ENCODE peak calls at places on chromosomes 5 and 9, in four cellular contexts. E is stomach, K is H1, D is transverse colon. C is an unnamed sample.

GRCh38 chr5:150410524-150411244 is 2.0 kb downstream of the CD74 start:
- DNase-seq in D (peak; percentile 81), K (no peak), E (peak; percentile 79), C (no peak)

GRCh38 chr9:134822541-134822940 is 58.1 kb upstream of the FCN2 start:
- DNase-seq in K (no peak), D (no peak), E (no peak), C (no peak)

GRCh38 chr5:141934099-141934844 is 10.6 kb downstream of the DELE1 start:
- DNase-seq in D (peak; percentile 34), K (no peak), E (peak; percentile 61), C (no peak)

GRCh38 chr9:105405514-105406131 is 42.2 kb upstream of the FSD1L start:
- DNase-seq in E (no peak), D (no peak), K (no peak), C (no peak)

GRCh38 chr5:151123897-151124751 is 33.5 kb downstream of the ANXA6 start:
- DNase-seq in E (peak; percentile 85), D (peak; percentile 70), K (no peak), C (peak; percentile 27)

GRCh38 chr5:83608122-83608521 is 112.5 kb downstream of the HAPLN1 start:
- DNase-seq in D (peak; percentile 7), K (peak; percentile 31), E (peak; percentile 28), C (no peak)

GRCh38 chr9:128714586-128715435 is 9.1 kb downstream of the ZDHHC12 start:
- DNase-seq in D (no peak), K (no peak), E (no peak), C (no peak)

GRCh38 chr9:19303216-19303615 is 72.7 kb downstream of the DENND4C start:
- DNase-seq in D (no peak), K (no peak), E (no peak), C (no peak)

GRCh38 chr5:89729623-89730390 is 679.7 kb downstream of the CETN3 start:
- DNase-seq in E (no peak), D (no peak), K (no peak), C (no peak)

GRCh38 chr5:36982146-36982545 is 105.6 kb downstream of the NIPBL start:
- DNase-seq in E (no peak), D (no peak), K (no peak), C (no peak)

GRCh38 chr9:106678273-106678672 is 184.7 kb upstream of the ZNF462 start:
- DNase-seq in K (no peak), E (no peak), D (no peak), C (no peak)

GRCh38 chr5:44001675-44002380 is 387.4 kb downstream of the FGF10 start:
- DNase-seq in K (no peak), D (no peak), E (no peak), C (no peak)

GRCh38 chr9:128587453-128587852 is 35.1 kb downstream of the SPTAN1 start:
- DNase-seq in K (no peak), D (no peak), E (no peak), C (no peak)

GRCh38 chr9:33524431-33524947 is 438 bp downstream of the ANKRD18B start:
- DNase-seq in D (no peak), K (no peak), E (no peak), C (no peak)

GRCh38 chr5:378976-379742 is 57.6 kb downstream of the AHRR start:
- DNase-seq in E (no peak), D (no peak), K (no peak), C (no peak)

GRCh38 chr5:139914218-139914807 is 118.7 kb downstream of the PSD2 start:
- DNase-seq in D (no peak), E (no peak), K (no peak), C (no peak)

GRCh38 chr5:175718401-175719108 is 60.7 kb downstream of the HRH2 start:
- DNase-seq in D (peak; percentile 59), E (peak; percentile 91), K (no peak), C (no peak)

GRCh38 chr9:115941561-115942315 is 211.9 kb upstream of the PAPPA start:
- DNase-seq in D (no peak), E (no peak), K (no peak), C (no peak)

GRCh38 chr5:144237851-144238250 is 67.2 kb downstream of the KCTD16 start:
- DNase-seq in D (no peak), K (no peak), E (no peak), C (no peak)

GRCh38 chr9:128191406-128192046 is at the start of gene CIZ1:
- DNase-seq in E (peak; percentile 84), D (peak; percentile 85), K (no peak), C (no peak)

GRCh38 chr5:90932052-90932699 is 373.6 kb downstream of the ADGRV1 start:
- DNase-seq in D (peak; percentile 47), E (peak; percentile 29), K (no peak), C (no peak)

GRCh38 chr9:70298245-70298771 is 39.5 kb downstream of the SMC5 start:
- DNase-seq in E (no peak), K (no peak), D (no peak), C (no peak)

GRCh38 chr5:17132444-17133083 is 84.9 kb upstream of the BASP1 start:
- DNase-seq in D (no peak), K (no peak), E (no peak), C (no peak)

GRCh38 chr9:115364991-115365390 is 247.0 kb upstream of the TNC start:
- DNase-seq in K (no peak), E (no peak), D (no peak), C (no peak)

GRCh38 chr9:14189578-14189977 is 124.4 kb downstream of the NFIB start:
- DNase-seq in D (no peak), K (no peak), E (no peak), C (no peak)

GRCh38 chr9:14197459-14197858 is 116.5 kb downstream of the NFIB start:
- DNase-seq in D (no peak), E (no peak), K (no peak), C (no peak)

GRCh38 chr9:14190240-14190639 is 123.7 kb downstream of the NFIB start:
- DNase-seq in D (no peak), E (no peak), K (no peak), C (no peak)

GRCh38 chr9:14191512-14191911 is 122.4 kb downstream of the NFIB start:
- DNase-seq in K (no peak), E (no peak), D (no peak), C (no peak)

DNA sequence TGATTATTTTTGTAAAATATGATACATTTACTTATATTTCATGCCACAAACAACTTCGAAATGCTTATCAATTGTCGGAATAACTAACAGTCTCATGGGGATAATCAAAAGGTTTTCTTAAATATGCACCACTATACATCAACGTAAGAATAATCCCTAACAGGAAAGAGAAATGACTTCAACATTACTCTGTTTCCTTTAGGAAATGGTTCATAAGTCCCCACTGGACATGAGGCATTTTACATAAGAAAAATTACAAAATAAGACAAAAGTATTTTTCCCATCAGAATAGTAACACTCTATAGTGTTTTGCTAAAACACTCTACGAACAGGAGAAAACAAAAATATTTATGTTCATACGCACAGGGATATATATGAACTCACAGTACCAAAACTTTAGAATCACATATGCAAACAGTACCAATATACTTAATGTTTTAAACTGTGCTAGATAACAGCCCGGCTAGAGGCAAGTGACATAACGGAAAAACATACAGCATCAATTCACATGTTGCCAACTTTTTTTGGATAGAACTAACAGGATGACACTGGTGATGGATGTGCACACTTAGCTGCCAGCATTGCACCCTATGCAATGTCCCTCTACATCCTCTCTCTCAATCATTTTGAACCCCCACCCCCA is 120.5 kb downstream of the NFIB start:
- DNase-seq in E (no peak), K (no peak), D (no peak), C (no peak)
- H3K4me1 ChIP-seq in E (peaks cover 65% of the 10 kb centered on the region), K (peaks cover 3% of the 10 kb centered on the region), D (peaks cover 19% of the 10 kb centered on the region), C (no peaks in the 10 kb centered on the region)

DNA sequence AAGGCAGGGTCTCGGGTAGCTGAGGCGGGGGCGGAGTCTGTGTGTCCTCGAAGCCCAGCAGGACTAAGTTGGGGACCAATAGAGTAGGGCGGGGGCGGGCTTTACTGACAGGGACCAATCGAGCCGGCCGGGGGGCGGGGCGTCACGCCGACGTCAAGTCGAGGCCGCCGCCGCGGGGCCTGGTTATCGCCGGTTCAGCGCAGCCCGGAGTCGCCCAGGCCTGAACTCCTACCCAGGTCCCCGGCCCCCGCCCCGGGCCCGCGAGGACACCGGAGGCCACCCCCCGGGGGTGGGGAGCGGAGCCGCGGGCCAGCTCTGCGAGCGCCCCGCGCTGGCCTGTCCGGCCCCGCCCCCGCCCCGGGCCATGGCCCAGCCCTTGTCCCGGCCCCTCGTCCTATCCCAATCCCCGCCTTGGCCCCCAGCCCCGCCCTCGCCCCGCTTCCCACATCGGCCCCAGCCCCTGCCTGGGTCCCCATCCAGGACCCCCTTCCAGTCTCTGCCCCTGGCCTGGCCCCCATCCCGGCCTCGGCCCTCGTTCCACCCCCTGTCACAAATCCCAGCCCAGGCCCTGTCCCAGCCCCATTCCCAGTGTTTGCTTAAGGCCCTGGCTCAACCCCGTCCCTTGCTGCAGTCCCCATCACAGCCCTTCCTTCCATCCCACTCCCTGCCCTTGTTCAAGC is at the start of gene TMEM8B:
- DNase-seq in K (no peak), D (peak; percentile 97), E (peak; percentile 99), C (peak; percentile 89)
- TF ChIP-seq POLR2A in K (no peak), D (peak; percentile 35), E (no peak), C (no peak)

GRCh38 chr9:36190388-36191289 is at the start of gene CLTA:
- DNase-seq in K (peak; percentile 92), D (peak; percentile 97), E (peak; percentile 96), C (peak; percentile 86)

GRCh38 chr9:36191290-36191645 is 547 bp downstream of the CLTA start:
- DNase-seq in E (peak; percentile 35), D (peak; percentile 35), K (no peak), C (no peak)

GRCh38 chr9:36188212-36188611 is 2.5 kb upstream of the CLTA start:
- DNase-seq in E (no peak), D (no peak), K (no peak), C (no peak)

GRCh38 chr9:36191696-36192095 is 975 bp downstream of the CLTA start:
- DNase-seq in K (no peak), E (no peak), D (no peak), C (no peak)

DNA sequence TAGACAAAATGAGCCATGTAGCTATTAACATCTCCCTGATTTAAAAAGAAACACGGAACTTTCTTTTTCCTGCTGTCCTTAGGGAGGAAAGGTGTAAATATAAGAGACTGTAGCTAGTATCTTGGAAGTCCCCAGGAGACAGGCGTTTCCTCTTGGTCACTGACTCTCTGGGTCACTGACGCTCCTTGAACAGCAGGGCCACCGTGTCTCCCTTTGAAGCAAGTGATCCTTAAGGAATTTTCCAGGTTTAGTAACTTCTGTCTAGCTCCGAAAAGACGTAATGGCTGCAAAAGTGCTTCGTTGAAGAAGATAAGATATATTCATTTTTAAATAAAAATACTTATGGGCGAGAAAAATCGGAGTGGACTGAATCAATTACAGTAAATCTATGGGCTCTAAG is 743 bp upstream of the CLTA start:
- DNase-seq in E (no peak), K (no peak), D (peak; percentile 32), C (no peak)
- H3K4me1 ChIP-seq in E (peaks cover 44% of the 10 kb centered on the region), K (peaks cover 11% of the 10 kb centered on the region), D (peaks cover 41% of the 10 kb centered on the region), C (peaks cover 27% of the 10 kb centered on the region)

GRCh38 chr9:136906251-136906650 is 19.9 kb downstream of the TRAF2 start:
- DNase-seq in D (no peak), K (no peak), E (no peak), C (no peak)
- TF ChIP-seq POLR2A in D (no peak), K (no peak), E (no peak), C (no peak)

GRCh38 chr9:111910428-111910827 is 13.8 kb downstream of the UGCG start:
- DNase-seq in E (no peak), K (no peak), D (no peak), C (no peak)
- H3K4me1 ChIP-seq in E (peaks cover 85% of the 10 kb centered on the region), K (no peaks in the 10 kb centered on the region), D (peaks cover 87% of the 10 kb centered on the region), C (peaks cover 28% of the 10 kb centered on the region)

GRCh38 chr9:133163559-133164208 is at the start of gene GBGT1:
- DNase-seq in K (no peak), D (peak; percentile 72), E (peak; percentile 75), C (no peak)
- TF ChIP-seq POLR2A in K (no peak), D (peak; percentile 44), E (peak; percentile 27), C (no peak)

C was measured in esophagus squamous epithelium.